ENCODE peak calls at places on chromosomes 1 and 21, in nine cellular contexts. One of them, this sample, is unnamed.

GRCh38 chr1:22930235-22930912 is 42.3 kb downstream of the LACTBL1 start:
- DNase-seq in T follicular helper cell: no peak
- DNase-seq in AG09319: peak
- DNase-seq in naive thymus-derived CD4-positive, alpha-beta T cell: no peak
- DNase-seq in ecto neural progenitor cell: peak
- DNase-seq in SJSA1: peak
- DNase-seq in activated CD4-positive, alpha-beta T cell treated with anti-CD3 and anti-CD28 coated beads, Interleukin-2, amount 50 U/mL, for 1 hour: peak
- DNase-seq in NCI-H1092: peak
- DNase-seq in activated T-cell treated with anti-CD3 and anti-CD28 coated beads, Interleukin-2, amount 50 U/mL, for 4 hours: no peak
- DNase-seq in this sample: no peak

GRCh38 chr1:34263411-34263810 is 86.7 kb downstream of the C1orf94 start:
- DNase-seq in NCI-H1092: no peak
- DNase-seq in activated CD4-positive, alpha-beta T cell treated with anti-CD3 and anti-CD28 coated beads, Interleukin-2, amount 50 U/mL, for 1 hour: no peak
- DNase-seq in ecto neural progenitor cell: no peak
- DNase-seq in SJSA1: no peak
- DNase-seq in T follicular helper cell: no peak
- DNase-seq in AG09319: no peak
- DNase-seq in naive thymus-derived CD4-positive, alpha-beta T cell: no peak
- DNase-seq in activated T-cell treated with anti-CD3 and anti-CD28 coated beads, Interleukin-2, amount 50 U/mL, for 4 hours: no peak
- DNase-seq in this sample: no peak

GRCh38 chr21:41715649-41716321 is 51.1 kb downstream of the RIPK4 start:
- DNase-seq in SJSA1: no peak
- DNase-seq in activated T-cell treated with anti-CD3 and anti-CD28 coated beads, Interleukin-2, amount 50 U/mL, for 4 hours: no peak
- DNase-seq in NCI-H1092: no peak
- DNase-seq in T follicular helper cell: no peak
- DNase-seq in AG09319: no peak
- DNase-seq in naive thymus-derived CD4-positive, alpha-beta T cell: no peak
- DNase-seq in ecto neural progenitor cell: no peak
- DNase-seq in activated CD4-positive, alpha-beta T cell treated with anti-CD3 and anti-CD28 coated beads, Interleukin-2, amount 50 U/mL, for 1 hour: no peak
- DNase-seq in this sample: no peak

GRCh38 chr1:183218981-183219621 is 33.0 kb downstream of the LAMC2 start:
- DNase-seq in SJSA1: no peak
- DNase-seq in ecto neural progenitor cell: no peak
- DNase-seq in AG09319: no peak
- DNase-seq in activated CD4-positive, alpha-beta T cell treated with anti-CD3 and anti-CD28 coated beads, Interleukin-2, amount 50 U/mL, for 1 hour: peak
- DNase-seq in NCI-H1092: no peak
- DNase-seq in activated T-cell treated with anti-CD3 and anti-CD28 coated beads, Interleukin-2, amount 50 U/mL, for 4 hours: peak
- DNase-seq in naive thymus-derived CD4-positive, alpha-beta T cell: peak
- DNase-seq in T follicular helper cell: peak
- DNase-seq in this sample: peak

GRCh38 chr21:44467859-44468195 is 12.5 kb downstream of the LRRC3 start:
- DNase-seq in naive thymus-derived CD4-positive, alpha-beta T cell: no peak
- DNase-seq in ecto neural progenitor cell: no peak
- DNase-seq in activated CD4-positive, alpha-beta T cell treated with anti-CD3 and anti-CD28 coated beads, Interleukin-2, amount 50 U/mL, for 1 hour: no peak
- DNase-seq in NCI-H1092: no peak
- DNase-seq in activated T-cell treated with anti-CD3 and anti-CD28 coated beads, Interleukin-2, amount 50 U/mL, for 4 hours: no peak
- DNase-seq in SJSA1: no peak
- DNase-seq in AG09319: no peak
- DNase-seq in T follicular helper cell: no peak
- DNase-seq in this sample: no peak

GRCh38 chr21:20592482-20592881 is 405.7 kb upstream of the NCAM2 start:
- DNase-seq in NCI-H1092: no peak
- DNase-seq in naive thymus-derived CD4-positive, alpha-beta T cell: no peak
- DNase-seq in AG09319: no peak
- DNase-seq in T follicular helper cell: no peak
- DNase-seq in SJSA1: no peak
- DNase-seq in activated T-cell treated with anti-CD3 and anti-CD28 coated beads, Interleukin-2, amount 50 U/mL, for 4 hours: no peak
- DNase-seq in ecto neural progenitor cell: no peak
- DNase-seq in activated CD4-positive, alpha-beta T cell treated with anti-CD3 and anti-CD28 coated beads, Interleukin-2, amount 50 U/mL, for 1 hour: no peak
- DNase-seq in this sample: no peak

GRCh38 chr1:154407021-154407865 is 2.1 kb downstream of the IL6R start:
- DNase-seq in SJSA1: peak
- DNase-seq in activated CD4-positive, alpha-beta T cell treated with anti-CD3 and anti-CD28 coated beads, Interleukin-2, amount 50 U/mL, for 1 hour: no peak
- DNase-seq in naive thymus-derived CD4-positive, alpha-beta T cell: no peak
- DNase-seq in T follicular helper cell: no peak
- DNase-seq in ecto neural progenitor cell: no peak
- DNase-seq in AG09319: no peak
- DNase-seq in NCI-H1092: no peak
- DNase-seq in activated T-cell treated with anti-CD3 and anti-CD28 coated beads, Interleukin-2, amount 50 U/mL, for 4 hours: peak
- DNase-seq in this sample: no peak

GRCh38 chr1:151325646-151326429 is 1.4 kb downstream of the PI4KB start:
- DNase-seq in SJSA1: peak
- DNase-seq in activated T-cell treated with anti-CD3 and anti-CD28 coated beads, Interleukin-2, amount 50 U/mL, for 4 hours: no peak
- DNase-seq in NCI-H1092: no peak
- DNase-seq in naive thymus-derived CD4-positive, alpha-beta T cell: no peak
- DNase-seq in AG09319: no peak
- DNase-seq in ecto neural progenitor cell: no peak
- DNase-seq in T follicular helper cell: no peak
- DNase-seq in activated CD4-positive, alpha-beta T cell treated with anti-CD3 and anti-CD28 coated beads, Interleukin-2, amount 50 U/mL, for 1 hour: no peak
- DNase-seq in this sample: no peak

GRCh38 chr1:223177681-223178080 is 34.6 kb upstream of the TLR5 start:
- DNase-seq in NCI-H1092: no peak
- DNase-seq in activated CD4-positive, alpha-beta T cell treated with anti-CD3 and anti-CD28 coated beads, Interleukin-2, amount 50 U/mL, for 1 hour: no peak
- DNase-seq in naive thymus-derived CD4-positive, alpha-beta T cell: no peak
- DNase-seq in AG09319: no peak
- DNase-seq in ecto neural progenitor cell: no peak
- DNase-seq in activated T-cell treated with anti-CD3 and anti-CD28 coated beads, Interleukin-2, amount 50 U/mL, for 4 hours: no peak
- DNase-seq in T follicular helper cell: no peak
- DNase-seq in SJSA1: no peak
- DNase-seq in this sample: no peak

GRCh38 chr1:54833146-54833545 is 32.0 kb upstream of the TTC22 start:
- DNase-seq in naive thymus-derived CD4-positive, alpha-beta T cell: no peak
- DNase-seq in AG09319: no peak
- DNase-seq in SJSA1: no peak
- DNase-seq in T follicular helper cell: no peak
- DNase-seq in activated CD4-positive, alpha-beta T cell treated with anti-CD3 and anti-CD28 coated beads, Interleukin-2, amount 50 U/mL, for 1 hour: no peak
- DNase-seq in NCI-H1092: no peak
- DNase-seq in activated T-cell treated with anti-CD3 and anti-CD28 coated beads, Interleukin-2, amount 50 U/mL, for 4 hours: no peak
- DNase-seq in ecto neural progenitor cell: peak
- DNase-seq in this sample: no peak

GRCh38 chr1:204751883-204752687 is 66.5 kb upstream of the LRRN2 start:
- DNase-seq in activated CD4-positive, alpha-beta T cell treated with anti-CD3 and anti-CD28 coated beads, Interleukin-2, amount 50 U/mL, for 1 hour: no peak
- DNase-seq in ecto neural progenitor cell: peak
- DNase-seq in NCI-H1092: no peak
- DNase-seq in T follicular helper cell: no peak
- DNase-seq in SJSA1: no peak
- DNase-seq in activated T-cell treated with anti-CD3 and anti-CD28 coated beads, Interleukin-2, amount 50 U/mL, for 4 hours: no peak
- DNase-seq in AG09319: no peak
- DNase-seq in naive thymus-derived CD4-positive, alpha-beta T cell: no peak
- DNase-seq in this sample: peak

GRCh38 chr1:106534612-106535011 is 521.9 kb upstream of the PRMT6 start:
- DNase-seq in AG09319: no peak
- DNase-seq in SJSA1: no peak
- DNase-seq in naive thymus-derived CD4-positive, alpha-beta T cell: no peak
- DNase-seq in T follicular helper cell: no peak
- DNase-seq in activated CD4-positive, alpha-beta T cell treated with anti-CD3 and anti-CD28 coated beads, Interleukin-2, amount 50 U/mL, for 1 hour: no peak
- DNase-seq in activated T-cell treated with anti-CD3 and anti-CD28 coated beads, Interleukin-2, amount 50 U/mL, for 4 hours: no peak
- DNase-seq in ecto neural progenitor cell: no peak
- DNase-seq in NCI-H1092: no peak
- DNase-seq in this sample: no peak

GRCh38 chr1:27394925-27395324 is 2.5 kb downstream of the GPR3 start:
- DNase-seq in activated T-cell treated with anti-CD3 and anti-CD28 coated beads, Interleukin-2, amount 50 U/mL, for 4 hours: no peak
- DNase-seq in T follicular helper cell: no peak
- DNase-seq in naive thymus-derived CD4-positive, alpha-beta T cell: no peak
- DNase-seq in SJSA1: no peak
- DNase-seq in activated CD4-positive, alpha-beta T cell treated with anti-CD3 and anti-CD28 coated beads, Interleukin-2, amount 50 U/mL, for 1 hour: no peak
- DNase-seq in AG09319: no peak
- DNase-seq in NCI-H1092: no peak
- DNase-seq in ecto neural progenitor cell: no peak
- DNase-seq in this sample: no peak

GRCh38 chr1:211527006-211527405 is 35.0 kb upstream of the RD3 start:
- DNase-seq in activated T-cell treated with anti-CD3 and anti-CD28 coated beads, Interleukin-2, amount 50 U/mL, for 4 hours: no peak
- DNase-seq in activated CD4-positive, alpha-beta T cell treated with anti-CD3 and anti-CD28 coated beads, Interleukin-2, amount 50 U/mL, for 1 hour: no peak
- DNase-seq in AG09319: no peak
- DNase-seq in T follicular helper cell: no peak
- DNase-seq in SJSA1: no peak
- DNase-seq in NCI-H1092: no peak
- DNase-seq in ecto neural progenitor cell: no peak
- DNase-seq in naive thymus-derived CD4-positive, alpha-beta T cell: no peak
- DNase-seq in this sample: no peak

GRCh38 chr1:182484531-182485257 is 34.7 kb downstream of the RGSL1 start:
- DNase-seq in NCI-H1092: no peak
- DNase-seq in SJSA1: no peak
- DNase-seq in activated CD4-positive, alpha-beta T cell treated with anti-CD3 and anti-CD28 coated beads, Interleukin-2, amount 50 U/mL, for 1 hour: no peak
- DNase-seq in naive thymus-derived CD4-positive, alpha-beta T cell: no peak
- DNase-seq in activated T-cell treated with anti-CD3 and anti-CD28 coated beads, Interleukin-2, amount 50 U/mL, for 4 hours: no peak
- DNase-seq in T follicular helper cell: no peak
- DNase-seq in AG09319: no peak
- DNase-seq in ecto neural progenitor cell: no peak
- DNase-seq in this sample: no peak